ENCODE peak calls at places on chromosomes 4 and X, in nine cellular contexts. F, E, S, U, W, O, B, H and X are unnamed samples.

GRCh38 chr4:61204353-61204752 is 4.2 kb downstream of the ADGRL3 start:
- DNase-seq in F (peak; percentile 13), E (no peak), S (no peak), U (no peak), W (no peak), O (no peak), B (peak; percentile 41), H (no peak), X (no peak)

GRCh38 chr4:132180020-132180427 is 969.1 kb upstream of the PCDH10 start:
- DNase-seq in F (no peak), E (no peak), S (no peak), U (no peak), W (peak; percentile 46), O (no peak), B (peak; percentile 40), H (no peak), X (no peak)

GRCh38 chr4:8502836-8503585 is 62.4 kb downstream of the TRMT44 start:
- DNase-seq in F (no peak), E (no peak), S (no peak), U (no peak), W (peak; percentile 26), O (no peak), B (no peak), H (no peak), X (no peak)

GRCh38 chrX:110541266-110541665 is 182.6 kb downstream of the RTL9 start:
- DNase-seq in F (no peak), E (no peak), S (no peak), U (no peak), W (peak; percentile 66), O (no peak), B (no peak), H (no peak), X (no peak)

GRCh38 chr4:39621582-39621981 is 17.1 kb downstream of the SMIM14 start:
- DNase-seq in F (peak; percentile 52), E (no peak), S (no peak), U (no peak), W (peak; percentile 93), O (peak; percentile 96), B (peak; percentile 71), H (peak; percentile 89), X (no peak)

GRCh38 chr4:157226601-157227000 is 6.1 kb downstream of the GRIA2 start:
- DNase-seq in F (no peak), E (no peak), S (no peak), U (no peak), W (no peak), O (no peak), B (no peak), H (no peak), X (no peak)

GRCh38 chr4:151690884-151691283 is 69.9 kb downstream of the GATB start:
- DNase-seq in F (no peak), E (no peak), S (no peak), U (no peak), W (peak; percentile 50), O (no peak), B (no peak), H (no peak), X (no peak)

GRCh38 chr4:140463182-140463581 is 34.9 kb downstream of the MGAT4D start:
- DNase-seq in F (no peak), E (no peak), S (no peak), U (no peak), W (no peak), O (no peak), B (no peak), H (no peak), X (no peak)

GRCh38 chr4:83490876-83491450 is 6.1 kb upstream of the ABRAXAS1 start:
- DNase-seq in F (peak; percentile 38), E (no peak), S (no peak), U (no peak), W (peak; percentile 34), O (no peak), B (no peak), H (no peak), X (no peak)

GRCh38 chrX:41386222-41386990 is 52.4 kb downstream of the DDX3X start:
- DNase-seq in F (no peak), E (no peak), S (no peak), U (no peak), W (peak; percentile 56), O (no peak), B (no peak), H (no peak), X (no peak)

GRCh38 chrX:39779952-39780783 is 317.6 kb downstream of the BCOR start:
- DNase-seq in F (no peak), E (no peak), S (no peak), U (no peak), W (no peak), O (no peak), B (no peak), H (no peak), X (no peak)

GRCh38 chr4:185778307-185778706 is 33.7 kb downstream of the SORBS2 start:
- DNase-seq in F (no peak), E (no peak), S (no peak), U (no peak), W (no peak), O (peak; percentile 68), B (no peak), H (no peak), X (no peak)

GRCh38 chr4:127708985-127709384 is 21.2 kb upstream of the SLC25A31 start:
- DNase-seq in F (peak; percentile 53), E (no peak), S (peak; percentile 66), U (no peak), W (peak; percentile 88), O (peak; percentile 10), B (peak; percentile 58), H (peak; percentile 83), X (no peak)

GRCh38 chrX:53047228-53047627 is 1.4 kb upstream of the GPR173 start:
- DNase-seq in F (no peak), E (no peak), S (no peak), U (no peak), W (peak; percentile 9), O (no peak), B (no peak), H (no peak), X (no peak)

GRCh38 chrX:15680401-15680800 is 15.8 kb upstream of the CLTRN start:
- DNase-seq in F (peak; percentile 30), E (no peak), S (no peak), U (no peak), W (peak; percentile 66), O (peak; percentile 11), B (no peak), H (no peak), X (no peak)

GRCh38 chr4:25795566-25796454 is 67.0 kb downstream of the SEL1L3 start:
- DNase-seq in F (peak; percentile 48), E (no peak), S (no peak), U (no peak), W (peak; percentile 60), O (peak; percentile 25), B (peak; percentile 46), H (no peak), X (no peak)

GRCh38 chr4:7691992-7692391 is 247.7 kb downstream of the AFAP1 start:
- DNase-seq in F (no peak), E (no peak), S (no peak), U (no peak), W (peak; percentile 25), O (no peak), B (no peak), H (no peak), X (no peak)

GRCh38 chr4:86549163-86549788 is 44.8 kb upstream of the PTPN13 start:
- DNase-seq in F (no peak), E (no peak), S (no peak), U (no peak), W (peak; percentile 41), O (no peak), B (no peak), H (no peak), X (no peak)